ENCODE peak calls at places on chromosomes 2 and 18, in four cellular contexts. P is CD4-positive, alpha-beta T cell; E is lung; J is psoas muscle. K is an unnamed sample.

GRCh38 chr2:215554689-215555088 is 118.8 kb upstream of the FN1 start:
- DNase-seq in J (no peak), E (no peak), P (no peak), K (no peak)

GRCh38 chr2:187504312-187504921 is 49.8 kb downstream of the TFPI start:
- DNase-seq in E (no peak), P (no peak), J (no peak), K (no peak)

GRCh38 chr2:37326866-37327634 is 2.4 kb upstream of the PRKD3 start:
- DNase-seq in P (no peak), E (no peak), J (no peak), K (no peak)

GRCh38 chr18:61896767-61897166 is 4.0 kb upstream of the RNF152 start:
- DNase-seq in J (no peak), E (no peak), P (no peak), K (no peak)

GRCh38 chr2:147715807-147716206 is 129.0 kb upstream of the ACVR2A start:
- DNase-seq in P (no peak), E (no peak), J (no peak), K (no peak)

GRCh38 chr18:13541621-13542519 is 184.5 kb downstream of the FAM210A start:
- DNase-seq in E (no peak), P (no peak), J (no peak), K (peak; percentile 12)

GRCh38 chr2:104702451-104702850 is 151.5 kb upstream of the POU3F3 start:
- DNase-seq in P (no peak), E (no peak), J (no peak), K (no peak)

GRCh38 chr2:40147360-40147759 is 304.5 kb downstream of the SLC8A1 start:
- DNase-seq in P (no peak), E (no peak), J (no peak), K (no peak)

GRCh38 chr2:72822794-72823193 is 3.0 kb downstream of the EXOC6B start:
- DNase-seq in J (no peak), E (no peak), P (no peak), K (no peak)

GRCh38 chr2:43071629-43072550 is 154.5 kb downstream of the ZFP36L2 start:
- DNase-seq in J (peak; percentile 79), E (no peak), P (no peak), K (peak; percentile 48)

GRCh38 chr2:203582468-203582867 is 47.4 kb upstream of the RAPH1 start:
- DNase-seq in P (no peak), J (no peak), E (no peak), K (no peak)

GRCh38 chr18:2723207-2723606 is 67.7 kb downstream of the SMCHD1 start:
- DNase-seq in E (no peak), J (no peak), P (no peak), K (no peak)

GRCh38 chr2:43155842-43156511 is 70.4 kb downstream of the ZFP36L2 start:
- DNase-seq in P (no peak), E (no peak), J (no peak), K (no peak)

GRCh38 chr18:40365526-40365925 is 1589.5 kb upstream of the PIK3C3 start:
- DNase-seq in P (no peak), E (no peak), J (no peak), K (no peak)

GRCh38 chr2:88110830-88111229 is 17.0 kb downstream of the FABP1 start:
- DNase-seq in E (no peak), P (no peak), J (no peak), K (no peak)

GRCh38 chr2:37378411-37378810 is 34.0 kb downstream of the QPCT start:
- DNase-seq in E (no peak), P (no peak), J (peak; percentile 25), K (no peak)

GRCh38 chr2:238567067-238567855 is 140.5 kb downstream of the ASB1 start:
- DNase-seq in P (no peak), J (no peak), E (no peak), K (no peak)

GRCh38 chr2:171515672-171516298 is 6.5 kb upstream of the CYBRD1 start:
- DNase-seq in J (peak; percentile 52), P (no peak), E (no peak), K (no peak)

GRCh38 chr2:63780483-63781155 is 61.1 kb upstream of the UGP2 start:
- DNase-seq in P (no peak), J (no peak), E (no peak), K (no peak)

GRCh38 chr2:230713331-230714121 is 884 bp downstream of the CAB39 start:
- DNase-seq in E (peak; percentile 44), J (peak; percentile 34), P (peak; percentile 29), K (peak; percentile 51)

GRCh38 chr2:106847366-106847765 is 38.6 kb downstream of the ST6GAL2 start:
- DNase-seq in P (no peak), J (no peak), E (no peak), K (no peak)

GRCh38 chr2:42169100-42169868 is at the start of gene EML4:
- DNase-seq in E (peak; percentile 89), P (peak; percentile 79), J (peak; percentile 90), K (peak; percentile 96)

GRCh38 chr18:69002233-69002632 is 204.4 kb downstream of the CCDC102B start:
- DNase-seq in P (no peak), E (no peak), J (no peak), K (no peak)

GRCh38 chr2:99242151-99242550 is 13.3 kb downstream of the LYG2 start:
- DNase-seq in E (no peak), J (no peak), P (no peak), K (no peak)

GRCh38 chr2:71064754-71065621 is 3.5 kb upstream of the NAGK start:
- DNase-seq in J (no peak), E (no peak), P (no peak), K (no peak)

GRCh38 chr2:71063216-71063615 is 5.2 kb upstream of the NAGK start:
- DNase-seq in E (no peak), J (no peak), P (no peak), K (no peak)

GRCh38 chr2:71066856-71067255 is 1.6 kb upstream of the NAGK start:
- DNase-seq in E (no peak), J (no peak), P (no peak), K (no peak)

GRCh38 chr2:71060871-71061270 is 7.6 kb upstream of the NAGK start:
- DNase-seq in E (no peak), J (no peak), P (no peak), K (no peak)

DNA sequence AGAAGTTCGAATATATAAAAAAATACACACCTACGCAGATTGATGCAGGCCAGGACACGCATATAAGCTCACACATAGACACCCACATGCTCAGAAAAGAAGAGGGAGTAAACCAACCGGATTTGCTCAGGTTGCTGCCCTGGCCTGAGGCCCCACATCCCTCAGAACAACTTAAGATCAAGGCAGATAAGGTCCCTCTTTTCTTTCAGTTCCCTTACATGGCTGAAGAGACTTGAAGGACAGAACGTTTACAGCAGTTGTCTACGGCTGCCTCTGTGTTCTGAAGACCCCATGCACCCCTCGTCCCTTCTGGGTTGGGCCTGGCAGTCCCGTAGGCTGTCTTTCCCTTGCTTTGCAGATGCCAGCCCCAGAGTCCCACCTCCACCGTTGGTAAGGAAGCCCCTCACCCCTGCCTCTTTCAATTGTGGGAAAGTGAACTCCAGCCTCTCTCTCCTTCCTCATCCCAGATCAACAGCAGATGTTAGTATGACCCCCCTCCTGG is 4.3 kb upstream of the NAGK start:
- DNase-seq in P (no peak), E (no peak), J (no peak), K (no peak)
- TF ChIP-seq CTCF in P (no peak), E (no peak), J (no peak), K (no peak)

GRCh38 chr2:47494267-47495130 is 91.5 kb downstream of the MSH2 start:
- DNase-seq in P (no peak), J (no peak), E (peak; percentile 16), K (no peak)
- H3K9me3 ChIP-seq in P (no peaks in the 10 kb centered on the region), J (no peaks in the 10 kb centered on the region), E (no peaks in the 10 kb centered on the region), K (no peaks in the 10 kb centered on the region)

DNA sequence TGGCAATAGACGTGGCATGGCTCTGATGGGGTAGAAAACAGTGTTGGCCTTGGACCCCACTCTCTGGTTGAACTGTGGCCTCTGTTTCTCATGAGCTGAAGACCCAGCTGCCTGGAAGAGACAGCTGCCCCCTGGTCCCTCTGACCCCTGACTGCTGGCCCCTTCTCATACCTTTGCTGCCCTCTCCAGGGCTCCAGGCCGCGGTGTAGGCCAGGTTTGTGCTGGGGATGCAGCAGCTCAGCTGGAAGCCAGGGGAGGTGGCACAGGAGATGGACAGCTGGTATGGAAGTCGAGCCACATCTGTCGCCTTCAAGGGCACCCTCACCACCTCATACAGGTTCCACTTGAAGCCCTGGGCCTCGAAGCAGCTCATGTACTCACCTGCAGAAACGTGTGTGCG is 31.7 kb upstream of the SELENOI start:
- DNase-seq in P (no peak), J (no peak), E (no peak), K (no peak)
- TF ChIP-seq CTCF in P (no peak), J (no peak), E (no peak), K (no peak)

DNA sequence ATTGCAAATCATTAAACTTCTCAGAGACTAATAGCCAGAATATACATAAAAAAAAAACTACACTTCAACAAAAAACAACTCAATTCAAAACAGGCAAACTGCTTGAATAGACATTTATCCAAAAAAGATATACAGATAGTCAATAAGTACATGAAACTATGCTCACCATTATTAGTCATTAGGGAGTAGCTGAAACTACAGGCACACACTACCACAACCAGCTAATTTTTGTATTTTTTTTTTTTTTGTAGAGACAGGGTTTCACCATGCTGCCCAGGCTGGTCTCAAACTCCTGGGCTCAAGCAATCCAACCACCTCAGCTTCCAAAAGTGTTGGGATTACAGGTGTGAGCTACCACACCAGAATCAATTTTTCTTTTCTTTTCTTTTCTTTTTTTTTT is 16.9 kb downstream of the RPRD1A start:
- DNase-seq in E (no peak), J (no peak), P (no peak), K (no peak)
- H3K9me3 ChIP-seq in E (no peaks in the 10 kb centered on the region), J (peaks cover 9% of the 10 kb centered on the region), P (no peaks in the 10 kb centered on the region), K (no peaks in the 10 kb centered on the region)

GRCh38 chr2:16151281-16151570 is 210.9 kb downstream of the MYCN start:
- DNase-seq in P (no peak), E (peak; percentile 1), J (no peak), K (no peak)
- TF ChIP-seq CTCF in P (no peak), E (no peak), J (no peak), K (no peak)

DNA sequence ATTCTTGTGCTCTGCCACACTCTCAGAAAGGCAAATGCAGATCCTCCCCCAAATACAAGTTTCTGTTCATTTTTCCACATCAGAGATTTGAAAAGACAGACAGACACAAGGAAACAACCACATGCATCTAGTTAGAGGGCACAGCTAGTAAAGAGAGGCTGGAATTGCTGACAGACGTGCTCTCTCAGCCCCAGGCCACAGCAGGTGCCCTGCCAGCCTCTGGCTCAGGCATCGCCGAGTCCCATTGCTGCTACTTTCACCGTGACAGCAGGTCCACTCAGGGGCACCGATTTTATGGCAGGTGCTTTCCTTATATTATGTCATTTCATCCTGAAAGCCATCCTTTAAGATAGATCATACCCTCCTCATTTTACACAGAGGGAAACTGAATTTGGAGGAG is 507.5 kb downstream of the EIPR1 start:
- DNase-seq in J (no peak), E (no peak), P (no peak), K (no peak)
- H3K9me3 ChIP-seq in J (no peaks in the 10 kb centered on the region), E (no peaks in the 10 kb centered on the region), P (no peaks in the 10 kb centered on the region), K (no peaks in the 10 kb centered on the region)

GRCh38 chr2:65386340-65386739 is 46.1 kb downstream of the SPRED2 start:
- DNase-seq in J (no peak), E (no peak), P (no peak), K (no peak)
- TF ChIP-seq CTCF in J (no peak), E (no peak), P (no peak), K (no peak)